ENCODE peak calls at places on chromosomes 1 and 21, in seven cellular contexts. One of them, this sample, is unnamed.
A peak's percentile ranks its signal among the peaks of the same experiment; 100 is the strongest.

GRCh38 chr1:206470692-206471414 is 577 bp downstream of the IKBKE start:
- DNase-seq in GM12865: peak; percentile 73
- DNase-seq in sigmoid colon: no peak
- DNase-seq in uterus: no peak
- DNase-seq in MM.1S: peak; percentile 69
- DNase-seq in astrocyte of the spinal cord: peak; percentile 85
- DNase-seq in fibroblast of lung: peak; percentile 61
- DNase-seq in this sample: no peak

GRCh38 chr1:150429805-150430204 is 57.4 kb upstream of the TARS2 start:
- DNase-seq in GM12865: peak; percentile 14
- DNase-seq in uterus: no peak
- DNase-seq in astrocyte of the spinal cord: no peak
- DNase-seq in MM.1S: peak; percentile 43
- DNase-seq in sigmoid colon: no peak
- DNase-seq in fibroblast of lung: peak; percentile 36
- DNase-seq in this sample: no peak

GRCh38 chr1:55005351-55006140 is 6.8 kb downstream of the BSND start:
- DNase-seq in astrocyte of the spinal cord: no peak
- DNase-seq in fibroblast of lung: no peak
- DNase-seq in uterus: no peak
- DNase-seq in GM12865: no peak
- DNase-seq in sigmoid colon: no peak
- DNase-seq in MM.1S: no peak
- DNase-seq in this sample: no peak

GRCh38 chr1:99952522-99952921 is 17.3 kb upstream of the SLC35A3 start:
- DNase-seq in GM12865: no peak
- DNase-seq in MM.1S: no peak
- DNase-seq in astrocyte of the spinal cord: no peak
- DNase-seq in uterus: no peak
- DNase-seq in sigmoid colon: no peak
- DNase-seq in fibroblast of lung: no peak
- DNase-seq in this sample: no peak

GRCh38 chr1:180863158-180863775 is 49.4 kb upstream of the KIAA1614 start:
- DNase-seq in GM12865: peak; percentile 38
- DNase-seq in fibroblast of lung: peak; percentile 73
- DNase-seq in uterus: no peak
- DNase-seq in astrocyte of the spinal cord: peak; percentile 70
- DNase-seq in sigmoid colon: no peak
- DNase-seq in MM.1S: peak; percentile 60
- DNase-seq in this sample: no peak

GRCh38 chr1:40386796-40387195 is 13.3 kb downstream of the SMAP2 start:
- DNase-seq in uterus: no peak
- DNase-seq in fibroblast of lung: no peak
- DNase-seq in GM12865: no peak
- DNase-seq in sigmoid colon: no peak
- DNase-seq in astrocyte of the spinal cord: no peak
- DNase-seq in MM.1S: no peak
- DNase-seq in this sample: no peak

GRCh38 chr1:157399984-157400382 is 152.3 kb downstream of the FCRL5 start:
- DNase-seq in GM12865: peak; percentile 62
- DNase-seq in fibroblast of lung: no peak
- DNase-seq in MM.1S: peak; percentile 84
- DNase-seq in sigmoid colon: no peak
- DNase-seq in uterus: no peak
- DNase-seq in astrocyte of the spinal cord: peak; percentile 67
- DNase-seq in this sample: no peak

GRCh38 chr1:6127587-6128163 is 52.4 kb downstream of the CHD5 start:
- DNase-seq in uterus: peak; percentile 44
- DNase-seq in astrocyte of the spinal cord: peak; percentile 37
- DNase-seq in fibroblast of lung: peak; percentile 41
- DNase-seq in sigmoid colon: peak; percentile 65
- DNase-seq in MM.1S: peak; percentile 91
- DNase-seq in GM12865: peak; percentile 52
- DNase-seq in this sample: no peak

GRCh38 chr21:36747114-36747814 is 48.3 kb downstream of the SIM2 start:
- DNase-seq in fibroblast of lung: no peak
- DNase-seq in GM12865: peak; percentile 4
- DNase-seq in astrocyte of the spinal cord: no peak
- DNase-seq in uterus: no peak
- DNase-seq in sigmoid colon: no peak
- DNase-seq in MM.1S: no peak
- DNase-seq in this sample: no peak

GRCh38 chr1:109270623-109271317 is 12.2 kb downstream of the PSRC1 start:
- DNase-seq in uterus: no peak
- DNase-seq in astrocyte of the spinal cord: no peak
- DNase-seq in GM12865: no peak
- DNase-seq in fibroblast of lung: no peak
- DNase-seq in sigmoid colon: no peak
- DNase-seq in MM.1S: no peak
- DNase-seq in this sample: no peak

GRCh38 chr1:248627971-248628844 is 6.7 kb downstream of the OR2T11 start:
- DNase-seq in MM.1S: no peak
- DNase-seq in sigmoid colon: no peak
- DNase-seq in fibroblast of lung: no peak
- DNase-seq in GM12865: peak; percentile 81
- DNase-seq in astrocyte of the spinal cord: no peak
- DNase-seq in uterus: no peak
- DNase-seq in this sample: peak; percentile 43

GRCh38 chr1:160853756-160854155 is 8.9 kb downstream of the CD244 start:
- DNase-seq in fibroblast of lung: no peak
- DNase-seq in sigmoid colon: no peak
- DNase-seq in uterus: no peak
- DNase-seq in GM12865: no peak
- DNase-seq in astrocyte of the spinal cord: no peak
- DNase-seq in MM.1S: no peak
- DNase-seq in this sample: no peak

GRCh38 chr21:36359185-36359584 is 26.0 kb upstream of the CHAF1B start:
- DNase-seq in MM.1S: no peak
- DNase-seq in astrocyte of the spinal cord: no peak
- DNase-seq in fibroblast of lung: no peak
- DNase-seq in sigmoid colon: no peak
- DNase-seq in uterus: no peak
- DNase-seq in GM12865: no peak
- DNase-seq in this sample: no peak

GRCh38 chr1:211935448-211935970 is 99.8 kb downstream of the INTS7 start:
- DNase-seq in fibroblast of lung: no peak
- DNase-seq in sigmoid colon: no peak
- DNase-seq in GM12865: peak; percentile 96
- DNase-seq in uterus: no peak
- DNase-seq in astrocyte of the spinal cord: no peak
- DNase-seq in MM.1S: no peak
- DNase-seq in this sample: peak; percentile 90

GRCh38 chr1:211934315-211934714 is 101.0 kb downstream of the INTS7 start:
- DNase-seq in GM12865: no peak
- DNase-seq in uterus: no peak
- DNase-seq in fibroblast of lung: no peak
- DNase-seq in sigmoid colon: no peak
- DNase-seq in astrocyte of the spinal cord: no peak
- DNase-seq in MM.1S: no peak
- DNase-seq in this sample: no peak

GRCh38 chr1:211939876-211940468 is 95.4 kb downstream of the INTS7 start:
- DNase-seq in astrocyte of the spinal cord: no peak
- DNase-seq in uterus: no peak
- DNase-seq in fibroblast of lung: no peak
- DNase-seq in MM.1S: peak; percentile 98
- DNase-seq in sigmoid colon: no peak
- DNase-seq in GM12865: peak; percentile 97
- DNase-seq in this sample: peak; percentile 94

GRCh38 chr1:211942583-211942982 is 92.8 kb downstream of the INTS7 start:
- DNase-seq in MM.1S: no peak
- DNase-seq in fibroblast of lung: no peak
- DNase-seq in astrocyte of the spinal cord: no peak
- DNase-seq in uterus: no peak
- DNase-seq in sigmoid colon: no peak
- DNase-seq in GM12865: no peak
- DNase-seq in this sample: no peak

DNA sequence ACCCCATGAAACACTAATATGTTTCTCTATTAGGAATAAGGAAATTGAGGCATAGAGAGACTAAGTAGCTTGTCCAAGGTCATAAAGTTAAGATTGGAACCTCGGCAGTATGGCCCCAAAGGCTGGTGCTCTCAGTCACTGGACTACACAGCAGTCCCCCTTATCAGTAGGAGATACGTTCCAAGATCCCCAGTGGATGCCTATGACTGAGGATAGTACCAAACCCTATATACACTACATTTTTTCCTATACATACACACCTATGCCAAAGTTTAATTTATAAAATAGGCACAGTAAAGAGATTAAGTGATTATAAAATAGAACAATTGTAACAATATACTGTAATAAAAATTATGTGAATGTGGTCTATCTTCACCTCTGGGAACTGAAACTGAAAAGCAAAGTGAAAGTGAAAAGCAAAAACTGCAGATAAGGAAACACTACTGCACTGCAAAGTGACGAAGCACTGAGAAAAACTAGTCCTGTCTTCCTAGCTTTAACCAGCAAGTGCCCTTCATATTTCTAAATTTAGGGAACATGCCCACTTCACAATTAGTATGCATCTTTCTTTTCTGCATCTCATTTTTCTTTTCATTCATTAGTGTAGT is 96.8 kb downstream of the INTS7 start:
- DNase-seq in fibroblast of lung: no peak
- DNase-seq in GM12865: peak; percentile 80
- DNase-seq in uterus: no peak
- DNase-seq in MM.1S: peak; percentile 77
- DNase-seq in astrocyte of the spinal cord: no peak
- DNase-seq in sigmoid colon: no peak
- DNase-seq in this sample: peak; percentile 57
- H3K4me3 ChIP-seq in fibroblast of lung: peak overlapping the region; percentile 6
- H3K4me3 ChIP-seq in GM12865: no peak overlapping the region
- H3K4me3 ChIP-seq in uterus: peak overlapping the region; percentile 3
- H3K4me3 ChIP-seq in MM.1S: no peak overlapping the region
- H3K4me3 ChIP-seq in astrocyte of the spinal cord: no peak overlapping the region
- H3K4me3 ChIP-seq in sigmoid colon: peak overlapping the region; percentile 3
- H3K4me3 ChIP-seq in this sample: no peak overlapping the region

GRCh38 chr21:28540514-28540913 is 452.2 kb downstream of the LTN1 start:
- DNase-seq in astrocyte of the spinal cord: peak; percentile 67
- DNase-seq in sigmoid colon: no peak
- DNase-seq in GM12865: no peak
- DNase-seq in fibroblast of lung: peak; percentile 78
- DNase-seq in uterus: no peak
- DNase-seq in MM.1S: no peak
- DNase-seq in this sample: no peak

GRCh38 chr21:28547795-28548194 is 444.9 kb downstream of the LTN1 start:
- DNase-seq in MM.1S: no peak
- DNase-seq in astrocyte of the spinal cord: no peak
- DNase-seq in sigmoid colon: no peak
- DNase-seq in fibroblast of lung: no peak
- DNase-seq in GM12865: no peak
- DNase-seq in uterus: no peak
- DNase-seq in this sample: no peak

GRCh38 chr21:28541371-28542112 is 451.1 kb downstream of the LTN1 start:
- DNase-seq in GM12865: no peak
- DNase-seq in uterus: no peak
- DNase-seq in sigmoid colon: no peak
- DNase-seq in astrocyte of the spinal cord: peak; percentile 10
- DNase-seq in MM.1S: no peak
- DNase-seq in fibroblast of lung: peak; percentile 30
- DNase-seq in this sample: no peak

GRCh38 chr21:28548291-28548690 is 444.4 kb downstream of the LTN1 start:
- DNase-seq in uterus: no peak
- DNase-seq in MM.1S: no peak
- DNase-seq in GM12865: no peak
- DNase-seq in astrocyte of the spinal cord: peak; percentile 17
- DNase-seq in fibroblast of lung: no peak
- DNase-seq in sigmoid colon: no peak
- DNase-seq in this sample: no peak

DNA sequence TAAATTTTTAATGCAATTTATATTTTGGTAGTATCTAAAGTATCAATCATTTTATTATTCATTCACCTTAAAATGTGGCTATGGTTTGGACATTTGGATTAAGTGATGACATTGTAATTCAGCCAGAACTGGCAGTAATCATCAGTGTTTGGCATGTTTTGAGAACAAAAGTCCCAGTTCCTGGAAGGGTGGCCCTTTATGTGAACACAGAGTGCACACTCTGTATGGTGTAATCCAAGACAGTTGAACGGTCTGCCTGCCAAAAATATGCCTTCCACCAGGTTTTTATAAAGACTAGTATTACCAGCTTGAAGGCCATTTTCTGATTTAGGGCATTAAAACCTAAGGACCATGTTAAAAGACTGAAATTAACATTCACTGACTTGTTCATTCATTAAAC is 448.7 kb downstream of the LTN1 start:
- DNase-seq in sigmoid colon: no peak
- DNase-seq in astrocyte of the spinal cord: no peak
- DNase-seq in GM12865: no peak
- DNase-seq in MM.1S: no peak
- DNase-seq in fibroblast of lung: peak; percentile 55
- DNase-seq in uterus: no peak
- DNase-seq in this sample: no peak
- TF ChIP-seq CTCF in sigmoid colon: no peak
- TF ChIP-seq CTCF in astrocyte of the spinal cord: no peak
- TF ChIP-seq CTCF in GM12865: no peak
- TF ChIP-seq CTCF in MM.1S: no peak
- TF ChIP-seq CTCF in fibroblast of lung: no peak
- TF ChIP-seq CTCF in uterus: no peak
- TF ChIP-seq CTCF in this sample: no peak

DNA sequence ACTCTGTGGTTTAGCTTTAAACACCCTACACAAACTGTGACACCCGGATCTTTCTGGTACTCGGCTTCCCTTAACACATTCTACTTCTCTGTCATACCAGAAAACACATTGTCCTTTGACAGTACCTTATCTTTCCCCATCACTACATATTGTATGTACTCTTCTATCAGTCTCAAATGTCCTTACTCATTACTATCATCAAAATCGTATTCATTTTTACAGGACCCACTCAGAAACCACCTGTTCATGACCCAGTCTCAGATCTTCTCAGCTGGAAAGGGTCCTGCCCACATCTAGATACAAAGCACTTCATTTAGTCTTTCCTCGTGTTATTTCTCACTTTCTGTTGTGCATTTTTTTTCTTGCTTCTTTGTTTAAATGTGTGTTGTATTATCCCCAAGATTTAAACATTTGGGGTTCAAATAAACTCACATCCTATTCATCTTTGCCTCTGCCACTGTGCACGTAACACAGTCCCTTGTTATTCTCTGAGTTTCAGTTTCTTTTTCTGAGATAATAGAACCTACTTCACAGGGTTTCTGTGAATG is 27.7 kb downstream of the CD34 start:
- DNase-seq in uterus: no peak
- DNase-seq in astrocyte of the spinal cord: no peak
- DNase-seq in fibroblast of lung: no peak
- DNase-seq in sigmoid colon: no peak
- DNase-seq in GM12865: peak; percentile 36
- DNase-seq in MM.1S: peak; percentile 74
- DNase-seq in this sample: no peak
- H3K4me3 ChIP-seq in uterus: no peak overlapping the region
- H3K4me3 ChIP-seq in astrocyte of the spinal cord: no peak overlapping the region
- H3K4me3 ChIP-seq in fibroblast of lung: no peak overlapping the region
- H3K4me3 ChIP-seq in sigmoid colon: no peak overlapping the region
- H3K4me3 ChIP-seq in GM12865: peak overlapping the region; percentile 47
- H3K4me3 ChIP-seq in MM.1S: peak overlapping the region; percentile 63
- H3K4me3 ChIP-seq in this sample: peak overlapping the region; percentile 26

DNA sequence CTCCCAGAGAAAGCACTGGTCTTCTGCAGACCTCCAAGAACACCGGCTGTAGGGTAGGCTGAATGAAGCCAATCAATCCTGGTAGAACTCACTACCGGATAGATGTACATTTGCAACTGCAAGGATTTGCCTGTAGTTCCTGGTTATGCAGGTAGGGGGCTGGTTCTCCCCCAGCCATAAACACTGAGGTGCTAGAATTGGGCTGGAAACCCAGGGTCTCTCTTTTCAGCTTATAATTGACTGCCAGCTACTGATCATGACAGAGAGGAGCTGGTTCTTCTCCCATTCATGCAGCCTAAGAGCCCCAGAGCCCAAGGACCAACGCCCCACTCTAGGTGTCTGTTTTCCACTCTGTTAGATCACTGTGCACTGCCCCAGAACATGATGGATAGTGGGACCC is 21.5 kb upstream of the MTARC2 start:
- DNase-seq in uterus: no peak
- DNase-seq in sigmoid colon: no peak
- DNase-seq in fibroblast of lung: no peak
- DNase-seq in astrocyte of the spinal cord: no peak
- DNase-seq in MM.1S: no peak
- DNase-seq in GM12865: peak; percentile 26
- DNase-seq in this sample: no peak
- TF ChIP-seq CTCF in uterus: no peak
- TF ChIP-seq CTCF in sigmoid colon: no peak
- TF ChIP-seq CTCF in fibroblast of lung: peak; percentile 10
- TF ChIP-seq CTCF in astrocyte of the spinal cord: peak; percentile 37
- TF ChIP-seq CTCF in MM.1S: peak; percentile 47
- TF ChIP-seq CTCF in GM12865: peak; percentile 48
- TF ChIP-seq CTCF in this sample: peak; percentile 77